ENCODE peak calls at places on chromosomes 12 and 14, in five cellular contexts. N is cardiac muscle cell, K is adrenal gland, I is ovary, G is GM23338. A is an unnamed sample.
A peak's percentile ranks its signal among the peaks of the same experiment; 100 is the strongest.

GRCh38 chr12:106227641-106228319 is 20.0 kb downstream of the CKAP4 start:
- DNase-seq in N (no peak), K (peak; percentile 51), I (no peak), G (no peak), A (no peak)

GRCh38 chr12:76025601-76026575 is 5.7 kb downstream of the PHLDA1 start:
- DNase-seq in N (no peak), K (no peak), I (no peak), G (no peak), A (no peak)

GRCh38 chr12:67637718-67638117 is 10.8 kb upstream of the DYRK2 start:
- DNase-seq in N (no peak), K (no peak), I (no peak), G (no peak), A (no peak)

GRCh38 chr12:98174410-98174809 is 341.0 kb upstream of the TMPO start:
- DNase-seq in N (no peak), K (no peak), I (no peak), G (no peak), A (no peak)

GRCh38 chr12:85725991-85726390 is 110.2 kb downstream of the RASSF9 start:
- DNase-seq in N (no peak), K (no peak), I (no peak), G (no peak), A (no peak)

GRCh38 chr12:15323530-15323929 is 1.2 kb downstream of the PTPRO start:
- DNase-seq in N (peak; percentile 23), K (no peak), I (no peak), G (peak; percentile 68), A (no peak)

GRCh38 chr14:74595006-74595735 is 16.9 kb downstream of the LTBP2 start:
- DNase-seq in N (no peak), K (no peak), I (peak; percentile 86), G (no peak), A (peak; percentile 95)

GRCh38 chr12:106139422-106140141 is 828 bp upstream of the NUAK1 start:
- DNase-seq in N (peak; percentile 86), K (peak; percentile 89), I (peak; percentile 82), G (peak; percentile 89), A (peak; percentile 76)

DNA sequence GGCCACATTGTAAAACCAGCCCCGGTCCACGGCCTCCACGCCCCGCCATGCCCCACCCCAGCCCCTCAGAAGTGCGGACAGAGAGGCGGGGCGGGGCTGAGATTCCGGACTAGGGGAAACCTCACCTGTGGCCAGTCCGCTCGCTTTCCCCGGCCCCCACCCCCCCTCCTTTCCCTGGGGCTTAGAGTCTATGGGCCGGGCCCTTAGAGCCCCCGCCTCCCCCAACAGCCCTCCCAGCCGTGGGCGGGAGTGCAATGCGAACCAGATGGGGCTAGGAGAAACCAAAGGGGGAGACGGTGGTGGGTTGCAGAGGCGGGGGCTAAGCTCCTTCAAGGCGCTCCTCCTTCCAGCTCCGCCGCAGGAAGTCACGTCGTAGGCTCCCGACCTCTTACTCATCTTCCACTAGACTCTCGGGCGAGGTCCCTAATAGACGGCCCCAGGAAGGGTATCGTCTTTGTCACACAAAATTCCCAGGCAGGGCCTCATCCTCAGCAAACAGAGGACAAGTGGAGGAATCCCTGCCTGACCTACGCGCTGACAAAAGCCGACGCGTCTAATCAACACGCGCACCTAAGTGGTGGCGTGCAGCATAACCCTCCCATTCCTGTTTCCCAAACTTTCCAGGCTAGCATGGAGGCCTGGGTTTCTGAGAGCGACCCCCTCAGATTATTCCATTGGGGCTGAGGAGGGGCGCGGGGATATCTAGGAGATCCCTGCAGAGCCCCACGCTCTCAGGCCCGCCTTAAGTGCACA is 1.0 kb upstream of the NAB2 start:
- DNase-seq in N (peak; percentile 83), K (peak; percentile 89), I (peak; percentile 94), G (peak; percentile 92), A (peak; percentile 97)
- TF ChIP-seq CTCF in N (no peak), K (no peak), I (no peak), G (no peak), A (peak; percentile 19)

GRCh38 chr14:100305446-100306255 is 593 bp downstream of the SLC25A29 start:
- DNase-seq in N (no peak), K (no peak), I (peak; percentile 79), G (peak; percentile 63), A (peak; percentile 45)
- H3K27ac ChIP-seq in N (no peak overlapping the region), K (peak overlapping the region; percentile 68), I (peak overlapping the region; percentile 83), G (peak overlapping the region; percentile 81), A (peak overlapping the region; percentile 79)

GRCh38 chr12:120688527-120689071 is 1.6 kb downstream of the MLEC start:
- DNase-seq in N (peak; percentile 18), K (no peak), I (no peak), G (no peak), A (no peak)
- H3K4me3 ChIP-seq in N (peak overlapping the region; percentile 85), K (no peak overlapping the region), I (peak overlapping the region; percentile 92), G (peak overlapping the region; percentile 99), A (peak overlapping the region; percentile 81)

GRCh38 chr12:119299130-119299529 is 35.4 kb upstream of the CCDC60 start:
- DNase-seq in N (no peak), K (no peak), I (no peak), G (no peak), A (no peak)

GRCh38 chr12:119301367-119301766 is 33.2 kb upstream of the CCDC60 start:
- DNase-seq in N (no peak), K (no peak), I (no peak), G (no peak), A (no peak)

GRCh38 chr12:119296535-119296934 is 38.0 kb upstream of the CCDC60 start:
- DNase-seq in N (peak; percentile 20), K (no peak), I (no peak), G (no peak), A (no peak)

GRCh38 chr12:119307747-119308146 is 26.8 kb upstream of the CCDC60 start:
- DNase-seq in N (no peak), K (no peak), I (no peak), G (no peak), A (no peak)

GRCh38 chr12:119302334-119303132 is 32.0 kb upstream of the CCDC60 start:
- DNase-seq in N (no peak), K (no peak), I (no peak), G (peak; percentile 28), A (no peak)
- TF ChIP-seq CTCF in N (no peak), K (no peak), I (no peak), G (no peak), A (no peak)

DNA sequence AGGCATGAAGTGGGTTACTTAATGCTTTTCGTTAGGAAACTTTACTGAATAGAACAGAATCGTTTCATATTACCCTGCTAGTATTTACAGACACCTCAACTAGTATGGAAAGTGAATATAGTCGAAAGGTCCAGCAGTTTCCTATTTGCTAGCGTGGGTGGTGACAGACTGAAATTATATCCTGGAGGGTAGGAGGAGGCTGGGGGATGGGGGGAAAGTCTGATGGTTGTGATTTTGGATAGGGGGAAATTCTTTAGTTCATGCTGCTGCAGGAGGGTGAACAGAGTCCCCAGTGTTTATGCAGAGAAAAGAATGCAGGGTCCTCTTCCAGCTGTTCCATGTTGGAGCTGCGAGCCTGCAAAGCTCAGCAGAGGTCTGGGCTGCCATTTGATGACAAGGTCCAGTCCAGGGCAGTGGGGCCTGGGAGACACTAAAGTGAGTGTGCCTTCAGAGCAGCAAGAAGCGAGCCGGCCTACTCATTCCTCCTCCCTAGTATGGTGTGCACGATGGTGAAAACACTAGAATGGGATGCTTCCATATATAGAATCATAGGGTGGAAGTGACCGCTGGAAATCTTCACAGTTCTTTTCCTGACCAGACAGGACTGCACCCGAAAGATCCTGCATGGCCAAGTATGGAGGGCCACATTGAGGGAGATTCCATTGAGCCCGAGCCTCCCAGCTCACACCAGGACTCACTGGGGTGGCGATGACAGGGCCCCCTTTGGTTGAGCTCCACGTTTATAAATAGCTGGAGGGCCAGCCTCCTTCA is 2.1 kb downstream of the SAMD4A start:
- DNase-seq in N (peak; percentile 85), K (no peak), I (no peak), G (no peak), A (peak; percentile 32)
- H3K27ac ChIP-seq in N (peak overlapping the region; percentile 95), K (no peak overlapping the region), I (no peak overlapping the region), G (no peak overlapping the region), A (peak overlapping the region; percentile 100)

GRCh38 chr12:6943387-6943718 is 263 bp upstream of the RNU7-1 start:
- DNase-seq in N (peak; percentile 90), K (peak; percentile 98), I (peak; percentile 81), G (peak; percentile 96), A (peak; percentile 93)
- H3K4me3 ChIP-seq in N (peak overlapping the region; percentile 47), K (no peak overlapping the region), I (peak overlapping the region; percentile 60), G (peak overlapping the region; percentile 70), A (peak overlapping the region; percentile 74)

GRCh38 chr12:131754184-131754583 is 43.3 kb downstream of the SFSWAP start:
- DNase-seq in N (no peak), K (no peak), I (no peak), G (no peak), A (no peak)

GRCh38 chr12:131757111-131757510 is 46.2 kb downstream of the SFSWAP start:
- DNase-seq in N (no peak), K (no peak), I (no peak), G (no peak), A (no peak)

GRCh38 chr12:131756441-131756840 is 45.6 kb downstream of the SFSWAP start:
- DNase-seq in N (no peak), K (no peak), I (no peak), G (no peak), A (no peak)

GRCh38 chr12:131753757-131754156 is 42.9 kb downstream of the SFSWAP start:
- DNase-seq in N (no peak), K (no peak), I (no peak), G (no peak), A (no peak)

DNA sequence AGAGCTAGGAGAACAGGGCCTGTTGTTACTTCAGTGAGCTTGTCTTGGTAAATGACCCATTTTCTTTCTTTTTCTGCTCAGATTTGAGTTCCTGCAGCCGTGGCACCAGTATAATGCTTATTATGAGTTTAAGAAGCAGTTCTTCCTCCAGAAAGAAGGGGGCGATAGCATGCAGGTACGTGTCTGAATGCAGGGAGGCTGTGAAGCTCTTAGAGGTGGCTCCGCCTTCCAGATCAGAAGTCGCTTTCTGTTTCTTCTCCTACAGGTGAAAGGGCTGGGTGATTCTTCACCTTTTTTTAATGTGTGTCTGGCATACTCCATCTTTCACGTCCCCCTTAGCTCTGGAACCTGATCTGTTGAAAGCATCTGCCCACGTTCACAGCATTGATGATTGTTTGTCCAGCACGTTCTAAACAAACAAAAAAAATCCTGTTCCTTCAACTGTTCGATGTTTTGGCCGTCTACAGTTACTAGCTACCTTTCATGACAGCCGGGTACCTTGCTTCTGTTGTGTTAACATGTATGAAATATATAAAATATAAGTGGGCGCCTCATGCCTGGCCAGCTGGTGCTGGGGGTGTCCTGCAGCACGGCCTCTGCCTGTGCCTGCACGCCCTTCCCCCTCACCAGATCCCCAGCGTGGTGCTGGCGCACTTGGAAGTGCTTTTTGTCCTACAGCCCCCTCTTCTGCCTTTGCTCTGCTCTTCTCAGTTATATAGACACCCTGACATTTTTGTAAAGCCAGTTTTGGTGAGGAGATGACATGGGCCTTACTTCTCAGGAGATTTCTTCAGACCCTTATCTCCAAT is 44.6 kb downstream of the SFSWAP start:
- DNase-seq in N (peak; percentile 13), K (no peak), I (no peak), G (peak; percentile 92), A (no peak)
- TF ChIP-seq CTCF in N (peak; percentile 21), K (no peak), I (no peak), G (peak; percentile 79), A (no peak)

A was measured in uterus.